ENCODE peak calls at places on chromosomes 16 and 17, in five cellular contexts. One of them, this sample, is unnamed.

GRCh38 chr16:75113046-75113491 is 3.5 kb downstream of the LDHD start:
- DNase-seq in T-helper 17 cell: no peak
- DNase-seq in ACHN: no peak
- DNase-seq in NCI-H748 treated with DMSO at 0.1 percent for 48 hours: no peak
- DNase-seq in substantia nigra: no peak
- DNase-seq in this sample: no peak

GRCh38 chr16:17339764-17340541 is 130.8 kb downstream of the XYLT1 start:
- DNase-seq in NCI-H748 treated with DMSO at 0.1 percent for 48 hours: no peak
- DNase-seq in substantia nigra: no peak
- DNase-seq in ACHN: no peak
- DNase-seq in T-helper 17 cell: no peak
- DNase-seq in this sample: no peak

GRCh38 chr17:50144845-50145531 is 5.5 kb downstream of the PPP1R9B start:
- DNase-seq in NCI-H748 treated with DMSO at 0.1 percent for 48 hours: no peak
- DNase-seq in ACHN: no peak
- DNase-seq in substantia nigra: no peak
- DNase-seq in T-helper 17 cell: no peak
- DNase-seq in this sample: no peak

GRCh38 chr17:32118835-32119234 is 23.5 kb upstream of the RHOT1 start:
- DNase-seq in substantia nigra: no peak
- DNase-seq in T-helper 17 cell: no peak
- DNase-seq in ACHN: no peak
- DNase-seq in NCI-H748 treated with DMSO at 0.1 percent for 48 hours: no peak
- DNase-seq in this sample: no peak

GRCh38 chr17:2347805-2348685 is 10.7 kb downstream of the SGSM2 start:
- DNase-seq in ACHN: no peak
- DNase-seq in T-helper 17 cell: no peak
- DNase-seq in substantia nigra: peak
- DNase-seq in NCI-H748 treated with DMSO at 0.1 percent for 48 hours: peak
- DNase-seq in this sample: no peak

GRCh38 chr17:47225436-47225858 is 16.3 kb downstream of the MYL4 start:
- DNase-seq in T-helper 17 cell: no peak
- DNase-seq in NCI-H748 treated with DMSO at 0.1 percent for 48 hours: no peak
- DNase-seq in substantia nigra: no peak
- DNase-seq in ACHN: peak
- DNase-seq in this sample: no peak

GRCh38 chr17:76262732-76263344 is 2.3 kb upstream of the UBALD2 start:
- DNase-seq in ACHN: no peak
- DNase-seq in NCI-H748 treated with DMSO at 0.1 percent for 48 hours: no peak
- DNase-seq in substantia nigra: no peak
- DNase-seq in T-helper 17 cell: no peak
- DNase-seq in this sample: no peak

GRCh38 chr16:27720731-27721547 is 171.0 kb downstream of the KATNIP start:
- DNase-seq in ACHN: no peak
- DNase-seq in substantia nigra: peak
- DNase-seq in T-helper 17 cell: no peak
- DNase-seq in NCI-H748 treated with DMSO at 0.1 percent for 48 hours: no peak
- DNase-seq in this sample: no peak

GRCh38 chr17:74471341-74471740 is 4.9 kb downstream of the CD300A start:
- DNase-seq in NCI-H748 treated with DMSO at 0.1 percent for 48 hours: no peak
- DNase-seq in substantia nigra: no peak
- DNase-seq in T-helper 17 cell: no peak
- DNase-seq in ACHN: no peak
- DNase-seq in this sample: no peak

GRCh38 chr17:78817123-78817522 is 23.5 kb downstream of the USP36 start:
- DNase-seq in T-helper 17 cell: no peak
- DNase-seq in substantia nigra: no peak
- DNase-seq in NCI-H748 treated with DMSO at 0.1 percent for 48 hours: no peak
- DNase-seq in ACHN: no peak
- DNase-seq in this sample: peak

GRCh38 chr17:78717431-78717980 is 64.6 kb downstream of the CYTH1 start:
- DNase-seq in ACHN: peak
- DNase-seq in substantia nigra: peak
- DNase-seq in NCI-H748 treated with DMSO at 0.1 percent for 48 hours: no peak
- DNase-seq in T-helper 17 cell: no peak
- DNase-seq in this sample: no peak

GRCh38 chr16:86219655-86220445 is 290.5 kb upstream of the FOXF1 start:
- DNase-seq in ACHN: no peak
- DNase-seq in T-helper 17 cell: no peak
- DNase-seq in substantia nigra: no peak
- DNase-seq in NCI-H748 treated with DMSO at 0.1 percent for 48 hours: no peak
- DNase-seq in this sample: no peak

GRCh38 chr17:38417210-38417951 is 10.9 kb upstream of the ARHGAP23 start:
- DNase-seq in substantia nigra: peak
- DNase-seq in ACHN: no peak
- DNase-seq in NCI-H748 treated with DMSO at 0.1 percent for 48 hours: no peak
- DNase-seq in T-helper 17 cell: no peak
- DNase-seq in this sample: no peak

GRCh38 chr17:73391331-73392265 is 79.8 kb upstream of the CDC42EP4 start:
- DNase-seq in T-helper 17 cell: no peak
- DNase-seq in NCI-H748 treated with DMSO at 0.1 percent for 48 hours: no peak
- DNase-seq in ACHN: no peak
- DNase-seq in substantia nigra: no peak
- DNase-seq in this sample: no peak

This sample was measured in T-helper 1 cell.